ENCODE peak calls at places on chromosomes 5 and 9, in four cellular contexts. B is GM10248, V is Calu3, U is cardiac fibroblast. Q is an unnamed sample.

GRCh38 chr5:159873680-159874079 is 42.6 kb upstream of the ADRA1B start:
- DNase-seq in B (no peak), V (no peak), U (peak; percentile 57), Q (no peak)

GRCh38 chr5:851553-851952 is 767 bp upstream of the ZDHHC11 start:
- DNase-seq in B (no peak), V (no peak), U (no peak), Q (no peak)

GRCh38 chr9:137253717-137254623 is 1.2 kb upstream of the NELFB start:
- DNase-seq in B (no peak), V (no peak), U (peak; percentile 22), Q (no peak)

GRCh38 chr9:90340421-90340820 is 302.2 kb downstream of the DIRAS2 start:
- DNase-seq in B (no peak), V (no peak), U (peak; percentile 57), Q (no peak)

GRCh38 chr5:157533011-157533481 is 42.5 kb downstream of the ADAM19 start:
- DNase-seq in B (no peak), V (no peak), U (no peak), Q (no peak)

GRCh38 chr5:10634056-10634455 is 70.2 kb downstream of the ANKRD33B start:
- DNase-seq in B (no peak), V (no peak), U (no peak), Q (no peak)

GRCh38 chr9:136016882-136017812 is 56.0 kb upstream of the UBAC1 start:
- DNase-seq in B (no peak), V (no peak), U (no peak), Q (no peak)

GRCh38 chr9:21549251-21549765 is 67.2 kb upstream of the IFNE start:
- DNase-seq in B (no peak), V (peak; percentile 27), U (peak; percentile 98), Q (peak; percentile 81)

GRCh38 chr9:133779081-133779480 is 40.9 kb upstream of the SARDH start:
- DNase-seq in B (no peak), V (no peak), U (no peak), Q (no peak)

GRCh38 chr5:115349001-115349817 is 52.8 kb upstream of the CCDC112 start:
- DNase-seq in B (no peak), V (peak; percentile 47), U (peak; percentile 93), Q (peak; percentile 49)

GRCh38 chr5:77420940-77421339 is 71.2 kb downstream of the WDR41 start:
- DNase-seq in B (no peak), V (no peak), U (no peak), Q (no peak)

GRCh38 chr9:127057970-127058644 is 64.3 kb downstream of the ANGPTL2 start:
- DNase-seq in B (no peak), V (no peak), U (no peak), Q (no peak)

GRCh38 chr5:158855510-158855909 is 244.2 kb downstream of the EBF1 start:
- DNase-seq in B (no peak), V (no peak), U (no peak), Q (no peak)

DNA sequence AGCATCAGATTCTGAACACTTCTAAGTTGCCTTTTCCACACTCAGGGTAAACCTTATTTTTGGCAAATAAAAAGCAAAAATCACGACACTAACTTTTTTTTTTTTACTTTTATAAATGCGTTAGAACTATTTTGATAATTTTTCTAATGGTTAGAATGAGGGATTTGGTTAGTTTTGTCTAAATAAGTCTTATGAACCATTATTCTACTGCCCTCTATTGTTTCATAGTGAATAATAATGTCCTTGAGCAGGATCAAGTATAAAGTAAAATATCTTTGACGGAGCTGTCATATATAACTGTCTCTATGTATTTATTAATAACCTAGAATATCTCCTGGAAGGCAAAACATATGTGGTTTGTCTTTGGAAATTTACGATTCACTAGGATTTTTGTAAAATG is 631.8 kb downstream of the GABRG2 start:
- DNase-seq in B (no peak), V (no peak), U (peak; percentile 0), Q (no peak)
- TF ChIP-seq CTCF in B (no peak), V (no peak), U (no peak), Q (no peak)

DNA sequence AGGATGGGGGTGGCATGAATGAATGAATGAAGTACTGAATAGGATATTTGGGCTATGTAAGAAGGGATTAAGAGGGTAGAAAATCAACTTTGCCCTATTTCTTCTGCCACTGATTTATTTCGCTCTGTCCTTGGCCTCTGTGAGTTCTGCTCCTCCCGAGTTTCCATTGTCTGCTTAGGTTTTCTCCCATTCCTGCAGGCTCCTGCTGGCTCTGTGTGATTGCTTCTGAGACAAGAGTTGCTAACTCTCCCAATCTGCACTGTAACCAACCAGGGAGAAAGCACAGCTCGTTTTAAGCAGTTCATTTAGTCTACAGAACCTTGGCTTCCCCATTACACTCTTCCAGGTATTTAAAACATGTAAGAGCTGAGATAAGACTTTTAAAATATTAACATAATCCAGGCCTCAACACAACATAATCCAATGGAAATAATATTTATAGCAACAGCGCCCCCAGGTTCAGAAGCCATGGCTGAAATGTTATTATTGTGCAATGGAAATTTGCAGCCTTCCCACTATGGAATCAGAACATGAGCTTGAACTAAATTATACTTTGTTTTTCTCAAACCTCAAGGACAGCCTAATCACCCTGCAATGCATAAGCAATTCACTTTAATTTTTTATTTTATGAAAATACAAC is 203.5 kb downstream of the ERCC6L2 start:
- DNase-seq in B (no peak), V (no peak), U (no peak), Q (no peak)
- TF ChIP-seq CTCF in B (no peak), V (no peak), U (no peak), Q (no peak)

GRCh38 chr5:68246802-68247201 is 31.2 kb downstream of the PIK3R1 start:
- DNase-seq in B (no peak), V (no peak), U (no peak), Q (no peak)
- TF ChIP-seq CTCF in B (no peak), V (no peak), U (no peak), Q (no peak)

DNA sequence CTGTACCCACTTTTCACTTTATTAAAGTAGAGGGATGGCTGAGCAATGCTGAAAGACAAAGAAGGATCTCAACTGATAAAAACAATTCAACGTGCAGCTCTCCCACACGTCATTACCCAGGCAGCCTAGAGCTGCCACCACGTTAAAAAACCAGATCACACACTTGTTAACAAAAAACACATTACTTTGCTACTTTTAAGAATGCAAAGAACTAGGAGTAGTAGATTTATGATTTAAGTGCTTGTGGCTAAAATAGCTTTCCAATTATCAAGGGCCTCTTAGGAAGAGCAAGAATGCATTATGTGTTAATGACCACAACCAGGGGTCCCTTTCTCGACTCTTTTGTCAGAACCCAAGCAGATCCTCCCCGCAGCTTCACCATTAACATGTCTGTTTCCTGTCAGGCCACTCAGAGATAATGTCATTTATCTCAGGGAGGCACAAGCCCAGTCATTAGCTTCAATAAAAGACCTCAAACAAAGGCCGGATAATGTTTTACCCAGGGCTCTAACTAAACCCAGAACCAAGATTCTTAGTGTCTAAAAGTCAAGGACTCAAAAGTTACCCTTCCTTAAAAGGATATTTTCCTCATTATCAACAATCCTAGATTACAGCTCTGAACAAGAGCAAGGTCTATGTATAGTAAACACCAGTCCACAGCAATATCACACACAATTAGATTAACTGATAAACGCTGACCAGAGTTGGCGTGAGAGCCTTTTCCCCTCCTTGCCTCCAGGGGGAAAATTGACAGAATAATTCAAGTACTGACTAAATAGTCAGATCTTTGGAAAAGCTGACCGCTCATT is 7.5 kb downstream of the ZNF608 start:
- DNase-seq in B (no peak), V (no peak), U (no peak), Q (no peak)
- TF ChIP-seq CTCF in B (no peak), V (peak; percentile 25), U (no peak), Q (no peak)

DNA sequence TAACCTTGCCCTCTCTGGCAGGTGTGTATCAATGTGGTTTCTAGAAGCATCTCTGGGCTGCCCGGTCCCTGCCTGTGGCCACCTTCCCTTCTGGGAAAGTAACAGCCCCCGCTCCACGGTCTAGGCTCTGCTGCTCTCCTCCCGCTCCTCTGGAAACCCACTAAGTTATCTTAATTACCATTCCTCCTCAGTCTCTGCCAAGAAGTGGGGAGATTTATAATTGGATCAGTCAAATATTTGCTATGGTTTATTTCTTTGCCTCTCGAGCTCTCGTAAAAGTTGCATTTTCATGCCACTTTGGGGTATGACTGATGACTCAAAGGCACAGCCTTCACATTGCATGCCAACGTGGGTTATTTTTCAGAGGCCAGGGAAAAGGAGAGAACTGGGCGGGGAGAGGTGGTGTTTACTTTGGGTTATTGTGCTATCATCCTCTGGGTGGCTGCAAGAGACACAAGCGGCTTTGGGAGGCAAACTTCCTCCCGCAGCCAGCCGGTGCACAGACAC is 205.3 kb upstream of the WWC1 start:
- DNase-seq in B (no peak), V (peak; percentile 63), U (no peak), Q (no peak)
- TF ChIP-seq CTCF in B (no peak), V (peak; percentile 18), U (no peak), Q (no peak)

GRCh38 chr5:91164424-91164823 is 218.7 kb downstream of the ARRDC3 start:
- DNase-seq in B (no peak), V (no peak), U (peak; percentile 37), Q (no peak)
- TF ChIP-seq CTCF in B (no peak), V (no peak), U (no peak), Q (no peak)

Q was measured in AG09319.